ENCODE peak calls at places on chromosomes 11 and 22, in four cellular contexts. One of them, this sample, is unnamed. For H3K4me1 and H3K36me3, the result is how much of the 10 kb centered on the place peaks cover.

GRCh38 chr22:46102752-46103151 is 47.6 kb upstream of the PPARA start:
- DNase-seq in PC-3: no peak
- DNase-seq in mammary epithelial cell: no peak
- DNase-seq in heart right ventricle: no peak
- DNase-seq in this sample: no peak

GRCh38 chr11:118895093-118896039 is 11.7 kb downstream of the CXCR5 start:
- DNase-seq in PC-3: no peak
- DNase-seq in mammary epithelial cell: no peak
- DNase-seq in heart right ventricle: no peak
- DNase-seq in this sample: no peak

GRCh38 chr11:47351159-47352126 is 1.1 kb downstream of the MYBPC3 start:
- DNase-seq in PC-3: no peak
- DNase-seq in mammary epithelial cell: no peak
- DNase-seq in heart right ventricle: peak
- DNase-seq in this sample: no peak

GRCh38 chr11:119100246-119100959 is 1.2 kb downstream of the DPAGT1 start:
- DNase-seq in PC-3: peak
- DNase-seq in mammary epithelial cell: peak
- DNase-seq in heart right ventricle: no peak
- DNase-seq in this sample: no peak

GRCh38 chr22:37166675-37167066 is 17.0 kb upstream of the IL2RB start:
- DNase-seq in PC-3: peak
- DNase-seq in mammary epithelial cell: peak
- DNase-seq in heart right ventricle: peak
- DNase-seq in this sample: peak

GRCh38 chr11:74956387-74956786 is 7.3 kb downstream of the SPCS2 start:
- DNase-seq in PC-3: no peak
- DNase-seq in mammary epithelial cell: no peak
- DNase-seq in heart right ventricle: no peak
- DNase-seq in this sample: no peak

GRCh38 chr11:18768472-18768901 is 23.1 kb downstream of the PTPN5 start:
- DNase-seq in PC-3: no peak
- DNase-seq in mammary epithelial cell: no peak
- DNase-seq in heart right ventricle: no peak
- DNase-seq in this sample: peak

GRCh38 chr11:119376197-119376847 is 5.2 kb downstream of the USP2 start:
- DNase-seq in PC-3: no peak
- DNase-seq in mammary epithelial cell: peak
- DNase-seq in heart right ventricle: peak
- DNase-seq in this sample: peak

DNA sequence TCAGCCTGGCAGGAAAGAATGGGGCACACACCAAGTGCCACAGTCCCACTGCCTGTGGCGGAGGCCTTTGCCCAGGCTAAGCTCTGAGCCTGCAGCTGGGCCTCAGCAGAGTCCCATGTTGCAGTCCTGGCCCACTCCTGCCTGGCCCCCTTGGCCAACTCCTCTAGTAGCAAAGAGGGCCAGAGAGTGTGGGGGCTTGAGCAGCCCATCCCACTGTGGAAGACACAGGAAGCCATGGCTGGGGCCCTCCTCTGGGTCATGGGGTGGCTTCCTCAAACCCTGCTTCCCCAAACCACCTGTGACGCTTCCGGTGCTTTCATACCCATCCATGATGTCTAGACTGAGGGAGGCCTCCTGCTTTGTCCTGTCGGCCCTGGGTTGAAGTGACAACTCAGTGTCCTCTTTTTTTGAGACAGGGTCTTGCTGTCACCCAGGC is 5.8 kb downstream of the RPS19BP1 start:
- DNase-seq in PC-3: no peak
- DNase-seq in mammary epithelial cell: no peak
- DNase-seq in heart right ventricle: no peak
- DNase-seq in this sample: no peak
- H3K27ac ChIP-seq in PC-3: no peak
- H3K27ac ChIP-seq in mammary epithelial cell: no peak
- H3K27ac ChIP-seq in heart right ventricle: no peak
- H3K27ac ChIP-seq in this sample: peak

DNA sequence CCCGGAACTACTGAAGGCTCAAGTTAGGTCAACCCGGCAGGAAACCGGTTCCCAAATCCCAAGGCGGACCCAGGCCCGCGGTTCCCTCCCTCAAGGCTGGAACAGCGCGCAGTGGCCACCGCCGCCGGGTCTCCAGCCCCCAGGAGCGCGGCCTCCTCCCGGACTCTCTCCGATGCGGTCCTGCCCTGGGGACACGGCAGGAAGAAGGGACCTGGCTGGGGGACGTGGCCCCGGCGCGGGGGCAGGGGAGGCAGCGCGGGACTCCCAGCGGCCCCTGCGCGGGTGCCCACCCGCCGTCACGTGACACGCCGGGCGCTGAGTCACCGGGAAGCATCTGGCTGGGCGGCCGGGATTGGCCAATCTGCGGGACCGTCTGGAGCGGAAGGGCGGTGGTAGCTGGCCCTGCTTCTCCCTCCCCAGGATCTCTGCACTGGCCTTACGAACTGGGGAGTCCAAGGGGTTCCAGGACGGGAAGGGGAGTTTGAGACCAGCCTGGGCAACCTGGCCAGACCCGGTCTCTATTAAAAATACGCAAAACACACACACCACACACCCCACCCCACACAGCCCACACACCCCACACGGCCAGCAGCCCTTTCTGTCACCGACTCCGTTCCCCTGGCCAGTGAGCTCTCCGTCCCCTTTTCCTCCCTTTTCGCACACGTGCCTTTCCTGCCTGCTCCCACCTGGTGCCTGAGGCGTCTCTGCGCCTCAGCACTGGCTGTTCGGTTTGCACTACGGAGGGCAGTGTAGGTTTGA is 21.4 kb upstream of the MALAT1 start:
- DNase-seq in PC-3: peak
- DNase-seq in mammary epithelial cell: peak
- DNase-seq in heart right ventricle: peak
- DNase-seq in this sample: peak
- H3K4me1 ChIP-seq in PC-3: under half
- H3K4me1 ChIP-seq in mammary epithelial cell: half or more
- H3K4me1 ChIP-seq in heart right ventricle: half or more
- H3K4me1 ChIP-seq in this sample: under half

DNA sequence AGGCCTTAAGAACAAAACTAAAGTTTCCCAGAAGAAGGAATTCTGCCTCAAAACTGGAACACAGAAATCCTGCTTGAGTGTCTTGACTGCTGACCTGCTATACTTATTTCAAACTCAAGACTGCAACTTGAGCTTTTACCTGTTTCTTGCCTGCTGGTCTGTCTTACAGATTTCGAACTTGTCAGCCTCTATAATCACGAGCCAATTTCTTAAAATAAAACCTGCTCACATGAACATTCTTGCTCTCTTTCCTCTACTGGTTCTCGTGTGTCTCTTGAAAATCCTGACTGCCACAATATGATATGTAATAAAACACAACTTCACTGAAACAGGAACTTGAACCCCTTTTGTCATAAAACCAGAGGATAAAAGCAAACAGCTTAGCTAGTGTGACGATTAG is 13.9 kb downstream of the PATL1 start:
- DNase-seq in PC-3: no peak
- DNase-seq in mammary epithelial cell: no peak
- DNase-seq in heart right ventricle: no peak
- DNase-seq in this sample: no peak
- H3K36me3 ChIP-seq in PC-3: half or more
- H3K36me3 ChIP-seq in mammary epithelial cell: half or more
- H3K36me3 ChIP-seq in heart right ventricle: half or more
- H3K36me3 ChIP-seq in this sample: half or more

DNA sequence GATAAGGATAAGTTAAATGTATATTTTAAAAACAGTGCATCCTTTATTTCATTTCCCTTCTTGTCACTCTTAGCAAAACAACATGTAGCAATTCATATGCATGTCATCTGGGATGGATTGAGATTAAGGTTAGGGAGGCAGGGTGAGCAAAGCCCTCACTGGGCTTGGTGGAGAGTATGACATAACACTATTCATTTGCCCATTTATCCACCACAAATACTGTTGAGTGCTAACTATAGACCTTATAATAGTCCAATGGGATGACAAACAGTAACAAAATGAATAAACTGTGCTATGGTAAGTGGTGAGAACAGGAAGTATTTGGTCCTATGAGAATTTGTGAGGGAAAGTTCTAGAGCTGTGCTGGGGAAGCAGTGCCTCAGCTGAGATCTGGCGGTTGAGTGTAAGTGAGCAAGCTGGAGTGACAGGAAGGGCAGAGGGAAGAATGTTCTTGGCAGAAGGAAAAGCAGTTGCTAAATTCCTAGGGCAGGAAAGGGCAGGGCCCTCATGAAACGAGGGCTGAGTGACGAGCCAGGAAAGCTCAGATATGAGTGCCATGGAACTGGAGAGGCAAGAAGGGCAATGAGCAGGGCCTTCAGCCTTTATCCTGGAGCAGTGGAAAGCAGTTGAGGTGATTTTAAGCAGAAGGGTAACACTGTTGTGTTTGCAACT is 6.7 kb downstream of the HSD17B12 start:
- DNase-seq in PC-3: peak
- DNase-seq in mammary epithelial cell: peak
- DNase-seq in heart right ventricle: peak
- DNase-seq in this sample: no peak
- H3K27ac ChIP-seq in PC-3: no peak
- H3K27ac ChIP-seq in mammary epithelial cell: peak
- H3K27ac ChIP-seq in heart right ventricle: peak
- H3K27ac ChIP-seq in this sample: peak

GRCh38 chr11:90218606-90219005 is 4.2 kb downstream of the CHORDC1 start:
- DNase-seq in PC-3: no peak
- DNase-seq in mammary epithelial cell: no peak
- DNase-seq in heart right ventricle: peak
- DNase-seq in this sample: no peak

GRCh38 chr11:90216611-90217010 is 6.2 kb downstream of the CHORDC1 start:
- DNase-seq in PC-3: no peak
- DNase-seq in mammary epithelial cell: no peak
- DNase-seq in heart right ventricle: no peak
- DNase-seq in this sample: no peak

GRCh38 chr11:90222152-90222458 is 744 bp downstream of the CHORDC1 start:
- DNase-seq in PC-3: no peak
- DNase-seq in mammary epithelial cell: no peak
- DNase-seq in heart right ventricle: no peak
- DNase-seq in this sample: no peak

GRCh38 chr11:90220391-90220790 is 2.5 kb downstream of the CHORDC1 start:
- DNase-seq in PC-3: peak
- DNase-seq in mammary epithelial cell: peak
- DNase-seq in heart right ventricle: no peak
- DNase-seq in this sample: no peak

GRCh38 chr11:90219438-90219837 is 3.4 kb downstream of the CHORDC1 start:
- DNase-seq in PC-3: no peak
- DNase-seq in mammary epithelial cell: no peak
- DNase-seq in heart right ventricle: no peak
- DNase-seq in this sample: no peak
- H3K4me1 ChIP-seq in PC-3: under half
- H3K4me1 ChIP-seq in mammary epithelial cell: under half
- H3K4me1 ChIP-seq in heart right ventricle: half or more
- H3K4me1 ChIP-seq in this sample: under half

GRCh38 chr22:27906241-27906640 is 12.8 kb downstream of the PITPNB start:
- DNase-seq in PC-3: no peak
- DNase-seq in mammary epithelial cell: no peak
- DNase-seq in heart right ventricle: no peak
- DNase-seq in this sample: no peak

GRCh38 chr22:27900153-27900552 is 18.9 kb downstream of the PITPNB start:
- DNase-seq in PC-3: no peak
- DNase-seq in mammary epithelial cell: no peak
- DNase-seq in heart right ventricle: no peak
- DNase-seq in this sample: no peak

GRCh38 chr22:27911329-27911728 is 7.7 kb downstream of the PITPNB start:
- DNase-seq in PC-3: no peak
- DNase-seq in mammary epithelial cell: no peak
- DNase-seq in heart right ventricle: no peak
- DNase-seq in this sample: no peak

GRCh38 chr22:27903805-27904473 is 15.1 kb downstream of the PITPNB start:
- DNase-seq in PC-3: no peak
- DNase-seq in mammary epithelial cell: no peak
- DNase-seq in heart right ventricle: no peak
- DNase-seq in this sample: no peak

DNA sequence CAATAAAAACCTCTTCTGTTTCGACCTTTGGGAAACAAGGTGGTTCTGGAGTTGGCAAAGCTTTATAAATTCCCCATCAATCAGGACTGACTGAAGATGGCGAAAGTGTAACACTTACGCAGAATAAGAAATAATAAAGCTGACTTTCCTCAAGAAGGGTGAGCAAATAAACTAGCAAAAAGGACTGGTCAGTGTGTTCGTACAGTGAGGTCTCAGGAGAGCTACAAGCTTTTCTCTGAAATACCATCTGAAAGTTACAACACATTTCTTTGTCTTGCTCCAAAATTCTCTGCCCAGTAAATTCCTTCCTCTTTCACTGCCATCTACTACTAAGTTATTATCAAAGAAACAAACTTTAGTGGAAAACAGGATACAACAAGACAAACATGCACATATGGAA is 13.4 kb downstream of the PITPNB start:
- DNase-seq in PC-3: no peak
- DNase-seq in mammary epithelial cell: no peak
- DNase-seq in heart right ventricle: no peak
- DNase-seq in this sample: no peak
- H3K36me3 ChIP-seq in PC-3: under half
- H3K36me3 ChIP-seq in mammary epithelial cell: under half
- H3K36me3 ChIP-seq in heart right ventricle: half or more
- H3K36me3 ChIP-seq in this sample: under half

GRCh38 chr11:87300640-87301381 is 263.1 kb downstream of the TMEM135 start:
- DNase-seq in PC-3: peak
- DNase-seq in mammary epithelial cell: no peak
- DNase-seq in heart right ventricle: no peak
- DNase-seq in this sample: no peak
- H3K27ac ChIP-seq in PC-3: no peak
- H3K27ac ChIP-seq in mammary epithelial cell: no peak
- H3K27ac ChIP-seq in heart right ventricle: no peak
- H3K27ac ChIP-seq in this sample: no peak

This sample was measured in upper lobe of left lung.